ENCODE peak calls at places on chromosome 9, in ten cellular contexts. W is lower leg skin, O is IMR-90, B is body of pancreas, H is gastrocnemius medialis, D is spleen, U is H54, Y is sigmoid colon, G is tibial nerve, R is suprapubic skin. K is an unnamed sample.
A peak's percentile ranks its signal among the peaks of the same experiment; 100 is the strongest.

GRCh38 chr9:21812945-21813568 is 10.6 kb downstream of the MTAP start:
- DNase-seq in U (no peak), R (no peak), Y (peak; percentile 80), H (peak; percentile 25), B (peak; percentile 83), D (peak; percentile 90), W (peak; percentile 55), O (peak; percentile 74), G (peak; percentile 61), K (peak; percentile 54)

GRCh38 chr9:108603141-108603540 is 252.6 kb downstream of the ACTL7B start:
- DNase-seq in D (no peak), H (no peak), B (peak; percentile 49), U (no peak), W (peak; percentile 84), G (no peak), Y (no peak), O (no peak), R (no peak), K (no peak)

GRCh38 chr9:26296910-26297309 is 595.7 kb downstream of the CAAP1 start:
- DNase-seq in D (no peak), H (no peak), U (no peak), G (no peak), R (no peak), Y (no peak), O (no peak), B (no peak), W (no peak), K (no peak)

GRCh38 chr9:121811751-121812150 is 160.3 kb downstream of the DAB2IP start:
- DNase-seq in R (no peak), Y (no peak), B (no peak), O (no peak), U (no peak), D (no peak), G (no peak), W (no peak), H (no peak), K (no peak)

GRCh38 chr9:112065781-112066606 is 109.1 kb downstream of the SUSD1 start:
- DNase-seq in G (no peak), B (peak; percentile 72), O (peak; percentile 94), U (no peak), R (no peak), D (no peak), Y (peak; percentile 67), W (no peak), H (no peak), K (no peak)

GRCh38 chr9:12414514-12414913 is 278.7 kb upstream of the TYRP1 start:
- DNase-seq in H (no peak), R (no peak), B (no peak), O (no peak), Y (no peak), U (no peak), G (no peak), D (no peak), W (no peak), K (no peak)

GRCh38 chr9:86660146-86660545 is 287.2 kb downstream of the GAS1 start:
- DNase-seq in Y (no peak), R (no peak), B (no peak), W (no peak), D (no peak), U (peak; percentile 19), H (no peak), O (peak; percentile 94), G (no peak), K (no peak)

GRCh38 chr9:22238809-22239684 is 207.6 kb upstream of the DMRTA1 start:
- DNase-seq in G (no peak), H (no peak), O (peak; percentile 63), R (no peak), B (no peak), Y (no peak), W (no peak), D (no peak), U (no peak), K (no peak)

GRCh38 chr9:128552153-128552743 is at the start of gene SPTAN1:
- DNase-seq in U (peak; percentile 94), G (peak; percentile 85), H (peak; percentile 69), D (peak; percentile 98), O (peak; percentile 84), W (peak; percentile 85), B (peak; percentile 88), Y (peak; percentile 96), R (peak; percentile 93), K (peak; percentile 94)

GRCh38 chr9:128552744-128553221 is 396 bp downstream of the SPTAN1 start:
- DNase-seq in R (peak; percentile 83), U (no peak), B (peak; percentile 65), O (no peak), G (no peak), Y (peak; percentile 79), H (no peak), W (peak; percentile 27), D (peak; percentile 92), K (peak; percentile 61)

GRCh38 chr9:128550770-128551651 is 1.4 kb upstream of the SPTAN1 start:
- DNase-seq in G (no peak), W (peak; percentile 19), B (no peak), R (no peak), H (no peak), O (peak; percentile 24), Y (peak; percentile 80), U (no peak), D (no peak), K (peak; percentile 28)

GRCh38 chr9:128550226-128550625 is 2.2 kb upstream of the SPTAN1 start:
- DNase-seq in W (no peak), O (no peak), Y (no peak), D (no peak), G (no peak), H (no peak), B (no peak), R (no peak), U (no peak), K (no peak)

GRCh38 chr9:128551652-128552152 is 685 bp upstream of the SPTAN1 start:
- DNase-seq in B (no peak), R (no peak), Y (no peak), D (no peak), O (no peak), W (no peak), U (no peak), H (no peak), G (no peak), K (no peak)
- TF ChIP-seq POLR2A in B (no peak), R (peak; percentile 26), Y (peak; percentile 47), D (no peak), O (no peak), W (no peak), U (no peak), H (no peak), G (no peak), K (peak; percentile 31)

DNA sequence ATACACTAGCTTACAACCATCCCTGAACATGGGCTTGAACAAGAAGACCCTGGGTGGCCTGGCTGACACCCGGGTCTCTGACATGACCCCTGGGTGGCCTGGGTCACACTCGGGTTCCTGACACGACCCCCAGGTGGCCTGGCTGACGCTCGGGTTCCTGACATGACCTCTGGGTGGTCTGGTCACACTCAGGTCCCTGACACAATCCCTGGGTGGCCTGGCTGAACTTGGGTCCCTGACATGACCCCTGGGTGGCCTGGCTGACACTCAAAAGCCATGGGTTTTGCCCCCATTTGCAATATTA is 38.0 kb downstream of the PRRT1B start:
- DNase-seq in U (no peak), G (no peak), O (no peak), D (no peak), H (no peak), Y (no peak), W (no peak), B (no peak), R (no peak), K (no peak)
- TF ChIP-seq POLR2A in U (no peak), G (no peak), O (no peak), D (no peak), H (no peak), Y (no peak), W (no peak), B (no peak), R (no peak), K (no peak)

DNA sequence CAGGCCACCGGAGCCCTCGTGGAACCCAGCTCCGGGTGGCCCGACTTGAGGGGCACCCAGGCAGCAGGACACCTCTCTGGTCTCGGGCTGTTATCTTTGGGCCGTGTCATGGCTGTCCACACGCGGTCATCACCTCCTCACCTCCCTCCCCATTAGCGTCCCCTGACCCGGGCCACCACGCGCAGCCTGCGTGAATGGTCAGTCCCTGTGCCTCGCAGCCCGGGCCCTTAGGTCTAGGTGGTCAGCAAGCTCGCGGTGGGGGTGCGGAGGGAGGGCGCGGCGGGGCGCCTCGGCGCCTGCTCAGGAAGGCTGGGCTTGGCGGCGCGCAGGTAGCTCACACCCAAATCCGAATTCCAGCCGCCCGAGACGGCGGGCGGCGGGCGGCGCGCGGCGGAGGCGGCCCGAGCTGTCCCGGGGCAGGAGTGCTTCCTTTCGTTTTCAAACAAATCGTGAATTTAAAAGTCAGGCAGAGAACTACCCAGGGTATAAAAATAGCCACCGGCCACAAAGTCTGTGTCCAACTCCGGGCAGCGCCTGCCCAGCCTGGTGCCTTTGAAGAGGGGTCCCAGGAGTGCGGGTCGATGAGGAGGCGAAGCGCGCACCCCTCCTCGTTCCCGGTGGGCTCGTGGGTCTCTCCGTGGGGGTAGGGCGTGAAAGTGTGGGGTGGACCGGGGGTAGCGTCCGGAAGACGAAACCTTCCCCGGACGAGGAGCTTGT is 1.0 kb upstream of the RXRA start:
- DNase-seq in H (no peak), B (peak; percentile 61), R (no peak), U (peak; percentile 90), D (peak; percentile 89), G (no peak), W (peak; percentile 54), Y (peak; percentile 81), O (peak; percentile 49), K (peak; percentile 68)
- TF ChIP-seq POLR2A in H (no peak), B (no peak), R (no peak), U (peak; percentile 8), D (no peak), G (no peak), W (no peak), Y (no peak), O (no peak), K (no peak)

GRCh38 chr9:135164036-135164435 is 76.6 kb downstream of the OLFM1 start:
- DNase-seq in B (no peak), G (no peak), Y (no peak), W (no peak), U (no peak), R (no peak), D (no peak), H (no peak), O (no peak), K (no peak)

GRCh38 chr9:135166566-135166965 is 79.1 kb downstream of the OLFM1 start:
- DNase-seq in U (peak; percentile 63), H (no peak), B (no peak), D (no peak), G (no peak), Y (no peak), W (no peak), R (no peak), O (no peak), K (no peak)

GRCh38 chr9:135167356-135167755 is 79.9 kb downstream of the OLFM1 start:
- DNase-seq in R (no peak), W (no peak), B (no peak), U (no peak), H (no peak), D (no peak), O (no peak), Y (no peak), G (no peak), K (no peak)

GRCh38 chr9:135165003-135165711 is 77.7 kb downstream of the OLFM1 start:
- DNase-seq in Y (no peak), B (no peak), G (no peak), H (no peak), O (no peak), W (no peak), R (no peak), U (no peak), D (no peak), K (no peak)

DNA sequence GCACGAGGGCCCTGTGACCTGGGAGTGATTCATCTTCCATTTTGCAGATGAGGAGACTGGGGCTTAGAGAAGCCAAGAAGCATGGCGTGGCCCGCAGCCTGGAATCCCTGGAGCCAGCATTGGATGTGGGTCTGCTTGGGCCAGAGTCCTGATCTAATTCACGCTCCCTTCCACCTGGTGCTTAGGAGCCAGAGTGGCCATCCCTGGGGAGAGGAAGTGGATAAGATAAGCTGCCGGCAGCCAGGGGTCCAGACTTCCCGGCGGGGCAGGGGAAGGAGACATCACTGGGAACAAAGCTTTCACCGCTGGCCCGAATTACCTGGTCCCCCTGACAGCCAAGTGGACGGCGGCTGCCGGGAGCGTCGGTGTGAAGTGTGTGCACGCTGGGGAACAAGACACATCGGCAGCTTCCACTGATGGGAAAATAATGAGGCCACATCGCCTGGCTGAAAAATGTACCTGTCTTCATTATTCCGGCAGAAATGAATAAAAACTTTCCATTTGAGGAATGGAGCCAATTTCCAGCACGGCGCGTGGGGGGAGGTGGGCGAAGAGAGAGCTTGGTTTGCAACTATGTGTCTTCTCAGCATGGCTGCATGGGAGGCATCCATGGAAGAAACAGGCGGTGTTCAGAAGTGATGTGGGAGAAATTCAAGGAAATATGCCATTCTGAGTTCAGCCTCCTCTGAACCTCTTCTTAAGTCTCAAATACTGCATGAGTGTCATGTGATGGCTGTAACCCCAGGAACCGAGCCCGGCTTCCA is 78.5 kb downstream of the OLFM1 start:
- DNase-seq in R (no peak), W (no peak), U (no peak), G (no peak), Y (no peak), B (no peak), D (no peak), O (no peak), H (no peak), K (no peak)
- TF ChIP-seq POLR2A in R (no peak), W (no peak), U (no peak), G (no peak), Y (no peak), B (no peak), D (no peak), O (no peak), H (no peak), K (no peak)

K was measured in uterus.